ENCODE peak calls at places on chromosomes 4 and X, in eight cellular contexts. Z is GM10248, I is foreskin fibroblast, W is upper lobe of left lung, V is HFF-Myc, A is suprapubic skin, M is GM12865, N is colonic mucosa. E is an unnamed sample.

GRCh38 chr4:1722551-1723071 is 1.3 kb downstream of the TACC3 start:
- DNase-seq in Z (no peak), I (no peak), W (peak), V (no peak), A (no peak), M (no peak), N (no peak), E (no peak)

GRCh38 chr4:95084584-95084983 is 326.8 kb downstream of the BMPR1B start:
- DNase-seq in Z (no peak), I (no peak), W (no peak), V (no peak), A (no peak), M (no peak), N (no peak), E (no peak)

GRCh38 chr4:5747746-5748365 is 36.9 kb downstream of the EVC start:
- DNase-seq in Z (no peak), I (peak), W (no peak), V (peak), A (peak), M (no peak), N (no peak), E (peak)

GRCh38 chr4:110175634-110176033 is 22.8 kb downstream of the ELOVL6 start:
- DNase-seq in Z (no peak), I (peak), W (no peak), V (no peak), A (no peak), M (no peak), N (no peak), E (no peak)

GRCh38 chrX:9651737-9652136 is 113.9 kb downstream of the GPR143 start:
- DNase-seq in Z (no peak), I (no peak), W (no peak), V (no peak), A (no peak), M (no peak), N (no peak), E (no peak)

GRCh38 chr4:56099378-56099786 is 150.6 kb downstream of the CEP135 start:
- DNase-seq in Z (no peak), I (no peak), W (no peak), V (no peak), A (no peak), M (no peak), N (no peak), E (no peak)

GRCh38 chr4:163343604-163344146 is at the start of gene NPY5R:
- DNase-seq in Z (no peak), I (no peak), W (peak), V (no peak), A (no peak), M (no peak), N (no peak), E (no peak)

GRCh38 chr4:109155112-109155511 is 147.3 kb downstream of the COL25A1 start:
- DNase-seq in Z (no peak), I (no peak), W (no peak), V (no peak), A (no peak), M (no peak), N (no peak), E (no peak)

GRCh38 chrX:114924846-114925245 is 92.6 kb downstream of the IL13RA2 start:
- DNase-seq in Z (no peak), I (no peak), W (no peak), V (no peak), A (no peak), M (no peak), N (no peak), E (no peak)

GRCh38 chr4:61583696-61584095 is 383.6 kb downstream of the ADGRL3 start:
- DNase-seq in Z (no peak), I (no peak), W (no peak), V (no peak), A (no peak), M (no peak), N (no peak), E (no peak)

GRCh38 chr4:61909031-61909430 is 708.9 kb downstream of the ADGRL3 start:
- DNase-seq in Z (no peak), I (no peak), W (no peak), V (no peak), A (no peak), M (no peak), N (no peak), E (no peak)

GRCh38 chr4:38154251-38154650 is 194.1 kb downstream of the PTTG2 start:
- DNase-seq in Z (no peak), I (no peak), W (no peak), V (no peak), A (no peak), M (no peak), N (no peak), E (no peak)

GRCh38 chr4:153684182-153685073 is at the start of gene TLR2:
- DNase-seq in Z (peak), I (no peak), W (peak), V (no peak), A (peak), M (peak), N (peak), E (no peak)

GRCh38 chrX:74606799-74607198 is 7.6 kb downstream of the RLIM start:
- DNase-seq in Z (no peak), I (no peak), W (no peak), V (no peak), A (no peak), M (no peak), N (no peak), E (no peak)

GRCh38 chr4:187108846-187109245 is 385.2 kb upstream of the FAT1 start:
- DNase-seq in Z (no peak), I (no peak), W (no peak), V (no peak), A (no peak), M (no peak), N (no peak), E (no peak)

GRCh38 chrX:9874483-9874882 is 88.3 kb downstream of the SHROOM2 start:
- DNase-seq in Z (no peak), I (no peak), W (no peak), V (no peak), A (no peak), M (no peak), N (no peak), E (no peak)

GRCh38 chr4:158302076-158302866 is 92.0 kb downstream of the TMEM144 start:
- DNase-seq in Z (no peak), I (peak), W (no peak), V (no peak), A (no peak), M (no peak), N (no peak), E (no peak)

GRCh38 chr4:7429069-7429416 is 5.7 kb downstream of the PSAPL1 start:
- DNase-seq in Z (no peak), I (no peak), W (no peak), V (no peak), A (peak), M (no peak), N (no peak), E (peak)

GRCh38 chr4:108774809-108775530 is 12.1 kb upstream of the ETNPPL start:
- DNase-seq in Z (no peak), I (no peak), W (no peak), V (no peak), A (no peak), M (no peak), N (no peak), E (no peak)

GRCh38 chrX:24271262-24271661 is 42.6 kb downstream of the SUPT20HL2 start:
- DNase-seq in Z (no peak), I (no peak), W (no peak), V (no peak), A (no peak), M (no peak), N (no peak), E (no peak)

GRCh38 chr4:86356831-86357230 is 3.0 kb downstream of the MAPK10 start:
- DNase-seq in Z (no peak), I (no peak), W (no peak), V (no peak), A (no peak), M (no peak), N (no peak), E (no peak)
- TF ChIP-seq CTCF in Z (no peak), I (no peak), W (no peak), V (no peak), A (no peak), M (no peak), N (no peak), E (no peak)

GRCh38 chr4:113979973-113980615 is 647 bp upstream of the ARSJ start:
- DNase-seq in Z (no peak), I (peak), W (no peak), V (no peak), A (no peak), M (no peak), N (no peak), E (no peak)
- TF ChIP-seq CTCF in Z (no peak), I (no peak), W (no peak), V (no peak), A (no peak), M (no peak), N (no peak), E (no peak)

DNA sequence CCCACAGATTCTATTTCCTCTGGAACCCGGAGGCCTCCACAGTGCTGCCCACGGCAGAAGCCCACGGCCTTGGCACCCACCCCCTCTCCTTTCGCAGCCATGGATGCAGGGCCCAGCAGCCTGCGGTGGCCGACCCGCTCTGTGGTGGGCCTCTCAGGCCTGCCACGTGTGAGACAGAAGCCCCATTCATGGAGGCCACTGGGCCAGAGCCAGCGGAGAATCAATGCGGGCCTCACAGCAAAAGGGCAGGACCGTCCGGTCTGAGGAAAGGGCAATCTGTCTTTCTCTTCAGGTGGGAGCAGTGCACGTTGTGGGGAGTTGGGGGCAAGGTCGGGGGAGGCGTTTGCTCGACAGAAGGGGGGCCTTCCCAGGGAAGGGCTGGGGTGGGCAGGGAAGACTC is 8.4 kb upstream of the HAUS7 start:
- DNase-seq in Z (no peak), I (no peak), W (no peak), V (no peak), A (no peak), M (no peak), N (no peak), E (no peak)
- TF ChIP-seq CTCF in Z (no peak), I (no peak), W (no peak), V (no peak), A (no peak), M (no peak), N (no peak), E (no peak)

DNA sequence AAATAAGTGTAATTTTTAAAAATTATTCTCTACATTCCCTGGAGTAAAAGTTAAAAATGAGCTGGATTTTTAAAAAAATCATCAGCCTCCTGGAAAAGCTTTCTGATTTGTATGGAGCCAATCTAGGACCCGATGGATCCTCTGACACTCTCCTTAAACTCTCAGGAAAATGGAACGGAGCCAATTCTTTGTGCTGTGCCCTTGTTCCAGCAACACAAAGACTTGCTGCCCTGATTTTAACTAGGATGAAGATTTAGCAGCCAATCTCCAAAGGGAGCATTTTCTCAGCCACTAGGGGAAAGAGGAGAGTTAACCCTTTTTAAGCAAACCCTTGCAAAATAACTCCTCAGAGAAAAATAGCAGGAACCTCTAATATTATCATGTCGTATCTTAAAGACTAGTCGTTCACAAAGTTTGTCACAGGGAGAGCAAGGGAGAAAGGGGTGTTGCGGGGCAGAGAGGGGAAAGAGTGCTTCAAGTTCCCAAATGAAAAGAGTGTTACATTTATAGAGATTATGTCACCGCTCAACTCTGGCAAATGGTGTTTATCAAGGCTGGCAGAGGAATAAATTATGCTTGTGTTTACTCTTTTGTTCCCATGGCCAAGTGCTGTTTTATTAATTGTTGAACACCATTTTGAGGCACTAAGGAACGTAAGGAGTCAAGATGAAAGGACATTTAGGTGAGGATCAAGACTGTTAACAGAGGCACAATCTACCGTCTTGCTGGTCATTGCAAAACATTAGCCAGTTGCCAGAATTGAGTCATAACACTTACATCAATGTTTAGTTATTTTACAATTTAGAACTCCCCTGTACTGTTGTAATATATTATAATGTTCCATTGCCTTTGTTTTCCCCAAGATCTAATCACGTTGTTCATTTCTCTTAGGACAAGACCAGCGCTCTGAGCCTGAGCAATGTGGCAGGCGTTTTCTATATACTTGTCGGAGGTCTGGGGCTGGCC is 250.7 kb downstream of the THOC2 start:
- DNase-seq in Z (no peak), I (peak), W (no peak), V (no peak), A (no peak), M (no peak), N (no peak), E (no peak)
- TF ChIP-seq CTCF in Z (no peak), I (no peak), W (no peak), V (no peak), A (no peak), M (no peak), N (no peak), E (no peak)

DNA sequence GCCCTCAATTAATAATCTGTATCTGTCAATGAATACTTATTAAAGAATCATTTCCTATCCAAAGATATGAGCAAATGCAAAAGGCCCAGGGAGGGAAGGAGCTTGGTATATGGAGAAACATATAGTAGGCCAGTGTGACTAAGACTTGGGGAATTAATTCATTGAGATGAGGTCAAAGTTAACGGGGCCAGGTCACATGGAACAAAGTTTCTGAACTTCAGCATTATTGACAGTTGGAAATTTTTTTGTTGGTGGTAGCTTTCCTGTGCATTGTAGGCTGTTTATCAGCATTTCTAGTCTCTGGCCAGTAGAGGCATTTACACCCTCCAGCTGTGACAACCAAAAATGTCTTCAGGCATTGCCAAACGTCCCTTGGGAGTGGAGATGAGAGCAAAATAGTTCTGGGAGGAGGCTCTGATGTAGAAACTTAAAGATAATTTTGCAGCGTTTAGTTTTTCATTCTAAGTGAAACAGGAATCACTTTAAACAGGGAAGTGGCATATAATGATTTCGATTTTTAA is 202.0 kb downstream of the SLC4A4 start:
- DNase-seq in Z (no peak), I (no peak), W (no peak), V (no peak), A (no peak), M (peak), N (no peak), E (no peak)
- TF ChIP-seq CTCF in Z (no peak), I (peak), W (no peak), V (no peak), A (no peak), M (no peak), N (no peak), E (peak)

GRCh38 chr4:88411491-88412101 is 32.9 kb downstream of the HERC6 start:
- DNase-seq in Z (no peak), I (no peak), W (no peak), V (no peak), A (no peak), M (peak), N (no peak), E (no peak)
- TF ChIP-seq CTCF in Z (no peak), I (no peak), W (no peak), V (no peak), A (no peak), M (no peak), N (no peak), E (no peak)

DNA sequence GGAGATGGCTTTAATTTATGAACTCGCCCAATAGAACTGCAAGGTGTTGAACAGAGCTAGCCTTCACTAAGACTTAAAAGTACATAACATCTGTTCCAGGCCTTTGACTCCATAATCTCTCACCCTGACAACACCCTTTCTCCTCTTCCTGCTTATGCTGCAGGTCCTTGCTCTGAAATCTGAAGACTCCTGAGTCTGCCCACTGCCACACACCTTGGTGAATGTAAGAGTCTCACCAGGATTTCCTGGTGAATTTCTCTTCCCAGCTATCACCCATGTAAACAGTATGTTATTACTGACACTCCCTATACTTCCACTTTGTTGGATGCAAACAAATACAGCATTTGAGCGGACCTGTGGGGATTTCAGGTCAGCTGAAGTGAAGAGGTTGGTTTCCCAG is 17.8 kb upstream of the SLC39A8 start:
- DNase-seq in Z (no peak), I (no peak), W (no peak), V (no peak), A (no peak), M (no peak), N (peak), E (no peak)
- TF ChIP-seq CTCF in Z (no peak), I (no peak), W (no peak), V (no peak), A (no peak), M (no peak), N (no peak), E (no peak)

E was measured in osteocyte.